ENCODE peak calls at places on chromosomes 16 and 17, in five cellular contexts. One of them, this sample, is unnamed.

GRCh38 chr16:24929409-24929808 is 83.6 kb downstream of the SLC5A11 start:
- DNase-seq in bronchial epithelial cell: no peak
- DNase-seq in stimulated activated CD4-positive, alpha-beta T cell treated with anti-CD3 and anti-CD28 coated beads, Interleukin-2, amount 100 ng/mL, for 48 hours: no peak
- DNase-seq in HS-5: no peak
- DNase-seq in HT-29: no peak
- DNase-seq in this sample: no peak

GRCh38 chr17:57834146-57834741 is 15.6 kb downstream of the MRPS23 start:
- DNase-seq in bronchial epithelial cell: peak
- DNase-seq in stimulated activated CD4-positive, alpha-beta T cell treated with anti-CD3 and anti-CD28 coated beads, Interleukin-2, amount 100 ng/mL, for 48 hours: no peak
- DNase-seq in HS-5: no peak
- DNase-seq in HT-29: peak
- DNase-seq in this sample: no peak

GRCh38 chr17:491086-492014 is 138.7 kb upstream of the RPH3AL start:
- DNase-seq in bronchial epithelial cell: no peak
- DNase-seq in stimulated activated CD4-positive, alpha-beta T cell treated with anti-CD3 and anti-CD28 coated beads, Interleukin-2, amount 100 ng/mL, for 48 hours: no peak
- DNase-seq in HS-5: no peak
- DNase-seq in HT-29: no peak
- DNase-seq in this sample: no peak

GRCh38 chr16:2840914-2841313 is 10.8 kb downstream of the ZG16B start:
- DNase-seq in bronchial epithelial cell: no peak
- DNase-seq in stimulated activated CD4-positive, alpha-beta T cell treated with anti-CD3 and anti-CD28 coated beads, Interleukin-2, amount 100 ng/mL, for 48 hours: no peak
- DNase-seq in HS-5: no peak
- DNase-seq in HT-29: no peak
- DNase-seq in this sample: no peak

GRCh38 chr16:85176541-85177447 is 64.5 kb upstream of the CIBAR2 start:
- DNase-seq in bronchial epithelial cell: no peak
- DNase-seq in stimulated activated CD4-positive, alpha-beta T cell treated with anti-CD3 and anti-CD28 coated beads, Interleukin-2, amount 100 ng/mL, for 48 hours: no peak
- DNase-seq in HS-5: no peak
- DNase-seq in HT-29: no peak
- DNase-seq in this sample: no peak

GRCh38 chr17:50265690-50266306 is 8.5 kb upstream of the TMEM92 start:
- DNase-seq in bronchial epithelial cell: no peak
- DNase-seq in stimulated activated CD4-positive, alpha-beta T cell treated with anti-CD3 and anti-CD28 coated beads, Interleukin-2, amount 100 ng/mL, for 48 hours: no peak
- DNase-seq in HS-5: no peak
- DNase-seq in HT-29: no peak
- DNase-seq in this sample: no peak

GRCh38 chr16:67664871-67665270 is 1.7 kb downstream of the ENKD1 start:
- DNase-seq in bronchial epithelial cell: no peak
- DNase-seq in stimulated activated CD4-positive, alpha-beta T cell treated with anti-CD3 and anti-CD28 coated beads, Interleukin-2, amount 100 ng/mL, for 48 hours: no peak
- DNase-seq in HS-5: no peak
- DNase-seq in HT-29: no peak
- DNase-seq in this sample: no peak

GRCh38 chr16:77059441-77059840 is 131.5 kb upstream of the MON1B start:
- DNase-seq in bronchial epithelial cell: no peak
- DNase-seq in stimulated activated CD4-positive, alpha-beta T cell treated with anti-CD3 and anti-CD28 coated beads, Interleukin-2, amount 100 ng/mL, for 48 hours: no peak
- DNase-seq in HS-5: no peak
- DNase-seq in HT-29: no peak
- DNase-seq in this sample: no peak

GRCh38 chr16:11105038-11105903 is 150.7 kb downstream of the SOCS1 start:
- DNase-seq in bronchial epithelial cell: peak
- DNase-seq in stimulated activated CD4-positive, alpha-beta T cell treated with anti-CD3 and anti-CD28 coated beads, Interleukin-2, amount 100 ng/mL, for 48 hours: no peak
- DNase-seq in HS-5: peak
- DNase-seq in HT-29: no peak
- DNase-seq in this sample: peak

GRCh38 chr17:75640556-75641119 is 7.4 kb downstream of the SMIM5 start:
- DNase-seq in bronchial epithelial cell: no peak
- DNase-seq in stimulated activated CD4-positive, alpha-beta T cell treated with anti-CD3 and anti-CD28 coated beads, Interleukin-2, amount 100 ng/mL, for 48 hours: no peak
- DNase-seq in HS-5: no peak
- DNase-seq in HT-29: no peak
- DNase-seq in this sample: no peak

GRCh38 chr17:44397479-44398440 is 8.3 kb upstream of the ITGA2B start:
- DNase-seq in bronchial epithelial cell: no peak
- DNase-seq in stimulated activated CD4-positive, alpha-beta T cell treated with anti-CD3 and anti-CD28 coated beads, Interleukin-2, amount 100 ng/mL, for 48 hours: no peak
- DNase-seq in HS-5: no peak
- DNase-seq in HT-29: no peak
- DNase-seq in this sample: no peak

GRCh38 chr17:73513426-73513825 is 130.8 kb downstream of the SDK2 start:
- DNase-seq in bronchial epithelial cell: no peak
- DNase-seq in stimulated activated CD4-positive, alpha-beta T cell treated with anti-CD3 and anti-CD28 coated beads, Interleukin-2, amount 100 ng/mL, for 48 hours: no peak
- DNase-seq in HS-5: no peak
- DNase-seq in HT-29: no peak
- DNase-seq in this sample: no peak

GRCh38 chr16:3013491-3013951 is 798 bp downstream of the CLDN9 start:
- DNase-seq in bronchial epithelial cell: no peak
- DNase-seq in stimulated activated CD4-positive, alpha-beta T cell treated with anti-CD3 and anti-CD28 coated beads, Interleukin-2, amount 100 ng/mL, for 48 hours: no peak
- DNase-seq in HS-5: no peak
- DNase-seq in HT-29: peak
- DNase-seq in this sample: no peak

GRCh38 chr16:1920727-1921155 is 2.5 kb upstream of the HS3ST6 start:
- DNase-seq in bronchial epithelial cell: no peak
- DNase-seq in stimulated activated CD4-positive, alpha-beta T cell treated with anti-CD3 and anti-CD28 coated beads, Interleukin-2, amount 100 ng/mL, for 48 hours: no peak
- DNase-seq in HS-5: no peak
- DNase-seq in HT-29: peak
- DNase-seq in this sample: no peak

GRCh38 chr16:200388-200787 is 20.1 kb downstream of the HBQ1 start:
- DNase-seq in bronchial epithelial cell: peak
- DNase-seq in stimulated activated CD4-positive, alpha-beta T cell treated with anti-CD3 and anti-CD28 coated beads, Interleukin-2, amount 100 ng/mL, for 48 hours: no peak
- DNase-seq in HS-5: peak
- DNase-seq in HT-29: no peak
- DNase-seq in this sample: peak

GRCh38 chr16:85086347-85087291 is 25.7 kb downstream of the CIBAR2 start:
- DNase-seq in bronchial epithelial cell: peak
- DNase-seq in stimulated activated CD4-positive, alpha-beta T cell treated with anti-CD3 and anti-CD28 coated beads, Interleukin-2, amount 100 ng/mL, for 48 hours: peak
- DNase-seq in HS-5: peak
- DNase-seq in HT-29: peak
- DNase-seq in this sample: peak

GRCh38 chr16:84804326-84804725 is 15.5 kb upstream of the CRISPLD2 start:
- DNase-seq in bronchial epithelial cell: no peak
- DNase-seq in stimulated activated CD4-positive, alpha-beta T cell treated with anti-CD3 and anti-CD28 coated beads, Interleukin-2, amount 100 ng/mL, for 48 hours: no peak
- DNase-seq in HS-5: no peak
- DNase-seq in HT-29: no peak
- DNase-seq in this sample: no peak

GRCh38 chr16:57781349-57781740 is 20.9 kb downstream of the KIFC3 start:
- DNase-seq in bronchial epithelial cell: no peak
- DNase-seq in stimulated activated CD4-positive, alpha-beta T cell treated with anti-CD3 and anti-CD28 coated beads, Interleukin-2, amount 100 ng/mL, for 48 hours: no peak
- DNase-seq in HS-5: no peak
- DNase-seq in HT-29: no peak
- DNase-seq in this sample: no peak

GRCh38 chr17:20206591-20206990 is 197.4 kb downstream of the SPECC1 start:
- DNase-seq in bronchial epithelial cell: peak
- DNase-seq in stimulated activated CD4-positive, alpha-beta T cell treated with anti-CD3 and anti-CD28 coated beads, Interleukin-2, amount 100 ng/mL, for 48 hours: no peak
- DNase-seq in HS-5: peak
- DNase-seq in HT-29: no peak
- DNase-seq in this sample: peak

GRCh38 chr17:17060001-17060929 is 18.0 kb downstream of the MPRIP start:
- DNase-seq in bronchial epithelial cell: no peak
- DNase-seq in stimulated activated CD4-positive, alpha-beta T cell treated with anti-CD3 and anti-CD28 coated beads, Interleukin-2, amount 100 ng/mL, for 48 hours: no peak
- DNase-seq in HS-5: no peak
- DNase-seq in HT-29: no peak
- DNase-seq in this sample: no peak

GRCh38 chr16:66278604-66279262 is 87.8 kb upstream of the CDH5 start:
- DNase-seq in bronchial epithelial cell: peak
- DNase-seq in stimulated activated CD4-positive, alpha-beta T cell treated with anti-CD3 and anti-CD28 coated beads, Interleukin-2, amount 100 ng/mL, for 48 hours: no peak
- DNase-seq in HS-5: no peak
- DNase-seq in HT-29: peak
- DNase-seq in this sample: peak

GRCh38 chr16:80092686-80093085 is 448.1 kb upstream of the DYNLRB2 start:
- DNase-seq in bronchial epithelial cell: peak
- DNase-seq in stimulated activated CD4-positive, alpha-beta T cell treated with anti-CD3 and anti-CD28 coated beads, Interleukin-2, amount 100 ng/mL, for 48 hours: no peak
- DNase-seq in HS-5: no peak
- DNase-seq in HT-29: no peak
- DNase-seq in this sample: no peak

GRCh38 chr17:1641065-1641403 is 4.5 kb downstream of the SCARF1 start:
- DNase-seq in bronchial epithelial cell: no peak
- DNase-seq in stimulated activated CD4-positive, alpha-beta T cell treated with anti-CD3 and anti-CD28 coated beads, Interleukin-2, amount 100 ng/mL, for 48 hours: no peak
- DNase-seq in HS-5: no peak
- DNase-seq in HT-29: no peak
- DNase-seq in this sample: no peak

GRCh38 chr17:3104322-3104721 is at the start of gene OR1D2:
- DNase-seq in bronchial epithelial cell: no peak
- DNase-seq in stimulated activated CD4-positive, alpha-beta T cell treated with anti-CD3 and anti-CD28 coated beads, Interleukin-2, amount 100 ng/mL, for 48 hours: no peak
- DNase-seq in HS-5: no peak
- DNase-seq in HT-29: no peak
- DNase-seq in this sample: no peak

GRCh38 chr16:67277999-67278772 is 1.1 kb upstream of the PLEKHG4 start:
- DNase-seq in bronchial epithelial cell: peak
- DNase-seq in stimulated activated CD4-positive, alpha-beta T cell treated with anti-CD3 and anti-CD28 coated beads, Interleukin-2, amount 100 ng/mL, for 48 hours: no peak
- DNase-seq in HS-5: peak
- DNase-seq in HT-29: no peak
- DNase-seq in this sample: peak

GRCh38 chr16:11675561-11676511 is 7.6 kb downstream of the SNN start:
- DNase-seq in bronchial epithelial cell: peak
- DNase-seq in stimulated activated CD4-positive, alpha-beta T cell treated with anti-CD3 and anti-CD28 coated beads, Interleukin-2, amount 100 ng/mL, for 48 hours: no peak
- DNase-seq in HS-5: no peak
- DNase-seq in HT-29: peak
- DNase-seq in this sample: no peak

GRCh38 chr17:82309656-82310570 is 7.5 kb downstream of the CD7 start:
- DNase-seq in bronchial epithelial cell: no peak
- DNase-seq in stimulated activated CD4-positive, alpha-beta T cell treated with anti-CD3 and anti-CD28 coated beads, Interleukin-2, amount 100 ng/mL, for 48 hours: no peak
- DNase-seq in HS-5: no peak
- DNase-seq in HT-29: no peak
- DNase-seq in this sample: no peak

This sample was measured in foreskin keratinocyte.